ENCODE peak calls at places on chromosomes 16 and 17, in four cellular contexts. K is T-helper 9 cell, A is OCI-M1, T is germinal center. J is an unnamed sample.

GRCh38 chr17:72173475-72174116 is 52.8 kb downstream of the SOX9 start:
- DNase-seq in K (no peak), A (no peak), T (no peak), J (no peak)

GRCh38 chr17:66893382-66893781 is 58.5 kb downstream of the CACNG5 start:
- DNase-seq in K (no peak), A (no peak), T (no peak), J (no peak)

GRCh38 chr17:28948873-28949184 is 2.5 kb downstream of the PHF12 start:
- DNase-seq in K (no peak), A (no peak), T (no peak), J (no peak)

GRCh38 chr16:9836118-9836736 is 346.0 kb downstream of the GRIN2A start:
- DNase-seq in K (no peak), A (peak), T (no peak), J (peak)

GRCh38 chr16:75794426-75794825 is 68.1 kb upstream of the CPHXL start:
- DNase-seq in K (no peak), A (peak), T (no peak), J (no peak)

GRCh38 chr16:46830417-46830901 is 521 bp downstream of the C16orf87 start:
- DNase-seq in K (peak), A (peak), T (peak), J (no peak)

GRCh38 chr17:56870163-56870651 is 36.3 kb downstream of the DGKE start:
- DNase-seq in K (no peak), A (no peak), T (no peak), J (no peak)

GRCh38 chr17:33435716-33436301 is 142.7 kb upstream of the ASIC2 start:
- DNase-seq in K (no peak), A (no peak), T (no peak), J (no peak)

GRCh38 chr16:56041556-56042140 is 149.6 kb upstream of the GNAO1 start:
- DNase-seq in K (peak), A (peak), T (peak), J (peak)

GRCh38 chr17:73348018-73348823 is 36.4 kb upstream of the CDC42EP4 start:
- DNase-seq in K (no peak), A (no peak), T (no peak), J (no peak)

GRCh38 chr17:48012151-48012520 is 25.5 kb downstream of the COPZ2 start:
- DNase-seq in K (peak), A (peak), T (peak), J (peak)

GRCh38 chr17:35900693-35901487 is 20.7 kb upstream of the CCL5 start:
- DNase-seq in K (no peak), A (no peak), T (no peak), J (no peak)

GRCh38 chr16:52929478-52929877 is 123.2 kb downstream of the CHD9NB start:
- DNase-seq in K (no peak), A (no peak), T (no peak), J (no peak)

GRCh38 chr16:24130494-24131085 is 125.5 kb upstream of the CACNG3 start:
- DNase-seq in K (no peak), A (no peak), T (no peak), J (no peak)

GRCh38 chr17:74340470-74341023 is 14.5 kb downstream of the KIF19 start:
- DNase-seq in K (no peak), A (no peak), T (no peak), J (no peak)

GRCh38 chr17:44766409-44767038 is 7.7 kb downstream of the ADAM11 start:
- DNase-seq in K (no peak), A (no peak), T (no peak), J (no peak)

GRCh38 chr17:82595893-82596292 is 52.4 kb downstream of the WDR45B start:
- DNase-seq in K (no peak), A (no peak), T (no peak), J (no peak)

GRCh38 chr16:29154676-29155121 is 169.8 kb downstream of the LAT start:
- DNase-seq in K (no peak), A (no peak), T (no peak), J (no peak)

GRCh38 chr16:66481081-66481942 is 54.2 kb downstream of the BEAN1 start:
- DNase-seq in K (no peak), A (no peak), T (no peak), J (no peak)

GRCh38 chr17:56593741-56594527 is 435 bp downstream of the NOG start:
- DNase-seq in K (no peak), A (peak), T (peak), J (peak)

GRCh38 chr17:82737981-82738877 is 2.8 kb downstream of the FN3K start:
- DNase-seq in K (no peak), A (peak), T (no peak), J (no peak)

GRCh38 chr17:66775881-66776400 is 59.0 kb upstream of the CACNG5 start:
- DNase-seq in K (no peak), A (no peak), T (no peak), J (no peak)

GRCh38 chr16:23434380-23434779 is 18.6 kb downstream of the COG7 start:
- DNase-seq in K (no peak), A (peak), T (peak), J (peak)

GRCh38 chr17:76537578-76538280 is at the start of gene CYGB:
- DNase-seq in K (no peak), A (no peak), T (no peak), J (no peak)

J was measured in KBM-7.